ENCODE peak calls at places on chromosomes 12 and 14, in four cellular contexts. O is A549, N is right lobe of liver, Y is esophagus squamous epithelium. Z is an unnamed sample.
A peak's percentile ranks its signal among the peaks of the same experiment; 100 is the strongest.

GRCh38 chr12:115963030-115963480 is 314.4 kb downstream of the MED13L start:
- DNase-seq in O (no peak), N (no peak), Y (no peak), Z (no peak)

GRCh38 chr12:58169826-58170225 is 228.5 kb downstream of the ATP23 start:
- DNase-seq in O (no peak), N (no peak), Y (no peak), Z (no peak)

GRCh38 chr12:124391340-124392261 is 96.7 kb downstream of the RFLNA start:
- DNase-seq in O (no peak), N (peak; percentile 69), Y (peak; percentile 45), Z (peak; percentile 91)

GRCh38 chr12:4301932-4302501 is 19.0 kb upstream of the TIGAR start:
- DNase-seq in O (no peak), N (no peak), Y (no peak), Z (no peak)

GRCh38 chr12:80815351-80815750 is 98.6 kb downstream of the MYF5 start:
- DNase-seq in O (no peak), N (no peak), Y (no peak), Z (no peak)

GRCh38 chr12:80551897-80552296 is 107.9 kb downstream of the PTPRQ start:
- DNase-seq in O (peak; percentile 4), N (no peak), Y (no peak), Z (no peak)

GRCh38 chr14:21978184-21978998 is 304.8 kb upstream of the OR4E1 start:
- DNase-seq in O (peak; percentile 29), N (peak; percentile 46), Y (no peak), Z (peak; percentile 45)

GRCh38 chr12:52054838-52055741 is 3.8 kb downstream of the NR4A1 start:
- DNase-seq in O (no peak), N (no peak), Y (no peak), Z (no peak)

GRCh38 chr12:65561798-65562382 is 262.4 kb upstream of the HMGA2 start:
- DNase-seq in O (no peak), N (no peak), Y (no peak), Z (no peak)

GRCh38 chr14:50943943-50944646 is at the start of gene PYGL:
- DNase-seq in O (peak; percentile 65), N (peak; percentile 92), Y (no peak), Z (peak; percentile 20)

GRCh38 chr12:110745632-110746284 is 3.1 kb upstream of the PPP1CC start:
- DNase-seq in O (no peak), N (no peak), Y (no peak), Z (no peak)

GRCh38 chr12:60980558-60980957 is 1279.6 kb upstream of the USP15 start:
- DNase-seq in O (no peak), N (no peak), Y (no peak), Z (no peak)

GRCh38 chr12:46377678-46378077 is 5.1 kb upstream of the SLC38A2 start:
- DNase-seq in O (no peak), N (no peak), Y (no peak), Z (no peak)

GRCh38 chr12:34403706-34404376 is 381.5 kb downstream of the ALG10 start:
- DNase-seq in O (no peak), N (peak; percentile 30), Y (no peak), Z (peak; percentile 37)

GRCh38 chr14:83441801-83442200 is 1908.1 kb upstream of the SEL1L start:
- DNase-seq in O (no peak), N (no peak), Y (no peak), Z (no peak)

GRCh38 chr14:99601301-99601945 is 2.6 kb downstream of the CCDC85C start:
- DNase-seq in O (no peak), N (peak; percentile 87), Y (no peak), Z (no peak)

GRCh38 chr14:84006643-84007137 is 1523.3 kb upstream of the FLRT2 start:
- DNase-seq in O (no peak), N (no peak), Y (no peak), Z (no peak)

GRCh38 chr14:96264850-96265249 is 8.8 kb downstream of the BDKRB1 start:
- DNase-seq in O (no peak), N (no peak), Y (no peak), Z (peak; percentile 67)

GRCh38 chr14:95871531-95871930 is 5.1 kb upstream of the TUNAR start:
- DNase-seq in O (no peak), N (no peak), Y (no peak), Z (no peak)

GRCh38 chr12:110005319-110005973 is 6.2 kb downstream of the ANKRD13A start:
- DNase-seq in O (no peak), N (no peak), Y (no peak), Z (peak; percentile 67)

GRCh38 chr14:39268393-39268792 is 34.7 kb downstream of the MIA2 start:
- DNase-seq in O (no peak), N (no peak), Y (no peak), Z (no peak)
- H3K4me3 ChIP-seq in O (peak overlapping the region; percentile 72), N (peak overlapping the region; percentile 82), Y (peak overlapping the region; percentile 95), Z (peak overlapping the region; percentile 83)

DNA sequence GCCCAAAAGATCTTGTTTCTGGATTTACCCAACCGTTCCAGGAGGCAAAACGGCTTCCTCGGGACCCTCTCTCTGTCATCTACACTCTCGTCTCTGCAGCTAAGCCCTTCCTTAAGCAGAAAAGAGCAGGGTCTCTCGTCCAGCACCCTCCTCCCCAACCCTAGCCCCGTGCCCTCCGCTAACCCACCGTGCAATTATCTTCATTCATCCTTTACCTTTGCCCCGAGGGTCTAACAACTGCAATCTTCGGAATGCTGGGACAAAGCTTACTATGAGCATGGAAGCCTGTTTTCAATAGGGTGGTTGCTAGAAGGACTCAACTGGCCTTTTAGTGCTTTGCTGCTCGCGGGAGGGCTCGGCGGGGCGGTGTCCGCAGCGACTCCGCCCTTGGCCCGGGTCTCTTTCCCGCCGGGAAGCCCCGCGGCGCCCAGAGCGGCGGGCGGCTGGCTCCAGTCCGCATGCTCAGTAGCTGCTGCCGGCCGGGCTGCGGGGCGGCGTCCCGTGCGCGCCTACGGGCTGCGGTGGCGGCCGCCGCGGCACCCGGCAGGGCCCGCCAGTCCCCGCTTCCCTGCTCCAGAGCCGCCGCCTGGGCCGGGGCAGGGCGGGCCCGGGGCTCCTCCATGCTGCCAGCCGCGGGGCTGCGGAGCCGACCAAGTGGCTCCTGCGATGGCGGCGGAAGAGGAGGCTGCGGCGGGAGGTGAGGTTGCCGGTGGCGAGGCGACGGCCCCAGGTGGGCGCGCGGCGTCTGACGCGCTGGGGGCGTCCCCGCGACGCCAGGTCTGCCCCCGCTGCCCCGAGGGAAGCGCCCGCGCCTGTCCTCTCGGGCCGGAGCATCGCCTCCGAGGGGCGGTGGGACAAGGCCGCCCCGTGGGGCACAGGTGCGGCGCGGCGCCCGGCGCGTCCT is at the start of gene BMAL2:
- DNase-seq in O (peak; percentile 64), N (peak; percentile 55), Y (no peak), Z (peak; percentile 62)
- TF ChIP-seq POLR2A in O (peak; percentile 52), N (peak; percentile 65), Y (no peak), Z (no peak)

GRCh38 chr12:69726922-69727321 is 11.7 kb upstream of the RAB3IP start:
- DNase-seq in O (no peak), N (no peak), Y (no peak), Z (no peak)
- H3K4me1 ChIP-seq in O (no peaks in the 10 kb centered on the region), N (no peaks in the 10 kb centered on the region), Y (no peaks in the 10 kb centered on the region), Z (no peaks in the 10 kb centered on the region)

GRCh38 chr14:105187935-105188524 is 6.9 kb upstream of the NUDT14 start:
- DNase-seq in O (no peak), N (no peak), Y (no peak), Z (no peak)
- H3K4me3 ChIP-seq in O (no peak overlapping the region), N (no peak overlapping the region), Y (no peak overlapping the region), Z (no peak overlapping the region)

DNA sequence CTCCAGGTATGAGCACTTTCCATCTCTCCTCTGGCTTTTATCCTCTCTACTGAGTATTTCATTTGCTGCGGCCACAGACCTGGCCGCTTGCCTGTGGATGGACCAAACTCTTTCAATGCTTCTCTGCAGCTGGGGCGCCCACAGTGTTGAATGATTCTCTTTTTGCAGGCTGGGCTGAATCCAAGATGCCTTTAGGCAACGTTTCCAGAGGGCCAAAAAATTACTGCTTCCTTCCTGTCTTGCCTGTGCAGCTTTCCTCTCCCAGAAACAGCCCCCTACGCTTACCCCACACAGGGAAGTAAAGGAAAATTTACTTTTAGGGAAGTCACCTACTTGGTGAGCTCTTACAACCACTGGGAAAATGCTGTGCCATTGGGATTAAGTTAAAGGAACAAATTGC is 55.6 kb upstream of the JDP2 start:
- DNase-seq in O (no peak), N (peak; percentile 31), Y (no peak), Z (no peak)
- TF ChIP-seq POLR2A in O (no peak), N (no peak), Y (no peak), Z (no peak)

DNA sequence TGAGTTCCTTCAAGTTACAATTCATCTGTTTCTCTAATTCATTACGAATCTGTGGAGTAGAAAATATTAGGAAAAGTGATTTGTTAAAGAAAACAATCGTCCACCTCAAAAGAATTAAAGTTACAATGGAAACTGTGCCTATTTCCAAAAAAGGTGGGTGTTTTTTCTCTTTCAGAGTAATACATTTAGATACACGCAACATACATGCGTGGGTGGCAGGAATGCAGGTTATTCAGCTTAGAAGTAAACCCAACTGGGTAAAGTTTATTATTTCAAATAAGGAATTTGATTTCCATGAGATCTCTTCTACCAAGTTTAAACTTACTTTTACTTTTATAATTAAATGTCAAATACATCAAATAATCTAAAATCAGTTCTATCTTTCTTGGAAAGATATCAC is 52.2 kb downstream of the SSH1 start:
- DNase-seq in O (no peak), N (no peak), Y (no peak), Z (no peak)
- H3K4me1 ChIP-seq in O (peaks cover 6% of the 10 kb centered on the region), N (no peaks in the 10 kb centered on the region), Y (peaks cover 12% of the 10 kb centered on the region), Z (peaks cover 18% of the 10 kb centered on the region)

DNA sequence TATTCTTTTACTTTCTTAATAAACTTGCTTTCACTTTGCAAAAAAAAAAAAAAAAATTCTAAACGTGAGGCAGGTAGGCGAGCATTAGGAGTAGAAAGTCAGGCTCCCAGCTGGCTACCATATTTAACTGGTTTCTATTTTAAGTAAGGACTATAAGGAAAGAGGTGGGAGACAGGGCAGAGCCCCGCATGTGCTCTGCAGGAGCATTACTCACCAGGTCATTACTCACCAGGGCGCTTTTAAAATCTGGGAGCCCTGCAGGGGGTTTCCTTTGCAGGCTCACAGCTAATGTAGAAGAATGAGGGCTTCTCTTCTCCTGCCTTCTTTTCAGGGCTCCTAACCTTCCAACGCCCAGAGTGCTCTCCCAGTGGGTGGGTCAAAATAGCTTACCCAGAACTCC is 14.0 kb upstream of the DPF3 start:
- DNase-seq in O (no peak), N (no peak), Y (no peak), Z (no peak)
- H3K4me3 ChIP-seq in O (no peak overlapping the region), N (no peak overlapping the region), Y (no peak overlapping the region), Z (no peak overlapping the region)

GRCh38 chr12:132506730-132507538 is 17.0 kb downstream of the FBRSL1 start:
- DNase-seq in O (no peak), N (peak; percentile 69), Y (no peak), Z (peak; percentile 53)
- TF ChIP-seq POLR2A in O (no peak), N (no peak), Y (no peak), Z (no peak)

GRCh38 chr14:89186850-89187376 is 230.1 kb downstream of the FOXN3 start:
- DNase-seq in O (no peak), N (no peak), Y (no peak), Z (peak; percentile 83)

GRCh38 chr14:89187501-89187900 is 229.5 kb downstream of the FOXN3 start:
- DNase-seq in O (no peak), N (no peak), Y (no peak), Z (no peak)

GRCh38 chr14:89182326-89182725 is 234.7 kb downstream of the FOXN3 start:
- DNase-seq in O (no peak), N (no peak), Y (no peak), Z (no peak)

GRCh38 chr14:89185919-89186849 is 230.8 kb downstream of the FOXN3 start:
- DNase-seq in O (no peak), N (no peak), Y (no peak), Z (no peak)

DNA sequence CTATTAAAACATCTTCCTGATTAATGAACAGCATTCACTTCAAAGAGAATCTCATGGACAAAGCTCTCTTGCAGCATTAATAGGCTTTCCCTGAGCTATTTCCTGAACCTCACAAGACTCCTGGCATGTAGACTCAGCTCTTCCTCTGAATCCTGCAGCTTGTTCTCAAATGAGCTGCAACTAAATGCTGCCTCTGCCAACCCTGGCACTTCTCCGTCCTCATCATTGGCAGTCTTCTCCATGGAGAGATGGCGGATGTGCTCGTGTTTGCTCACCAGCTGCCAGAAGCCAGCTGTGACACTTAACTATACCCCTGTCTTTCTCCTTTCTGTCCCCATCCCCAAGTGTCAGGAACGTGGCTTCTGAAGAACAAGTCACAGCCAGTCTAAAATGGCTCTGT is 232.1 kb downstream of the FOXN3 start:
- DNase-seq in O (no peak), N (no peak), Y (no peak), Z (no peak)
- H3K4me1 ChIP-seq in O (no peaks in the 10 kb centered on the region), N (no peaks in the 10 kb centered on the region), Y (peaks cover 24% of the 10 kb centered on the region), Z (peaks cover 6% of the 10 kb centered on the region)